ENCODE peak calls at places on chromosome 22, in seven cellular contexts. X is foreskin keratinocyte; N is CD8-positive, alpha-beta T cell; B is gastrocnemius medialis; J is endodermal cell; A is Caco-2; Q is stomach. I is an unnamed sample.

GRCh38 chr22:29748248-29748893 is 18.4 kb downstream of the ZMAT5 start:
- DNase-seq in X (no peak), N (no peak), B (no peak), J (no peak), A (peak; percentile 23), Q (no peak), I (no peak)

GRCh38 chr22:45777046-45777851 is 105.6 kb downstream of the ATXN10 start:
- DNase-seq in X (peak; percentile 82), N (no peak), B (no peak), J (no peak), A (no peak), Q (no peak), I (no peak)

GRCh38 chr22:35476341-35476740 is 64.3 kb upstream of the RASD2 start:
- DNase-seq in X (no peak), N (no peak), B (no peak), J (no peak), A (no peak), Q (no peak), I (no peak)

GRCh38 chr22:34814260-34814659 is 251.7 kb upstream of the ISX start:
- DNase-seq in X (no peak), N (no peak), B (no peak), J (no peak), A (peak; percentile 28), Q (no peak), I (no peak)

GRCh38 chr22:19111584-19111983 is 10.6 kb downstream of the DGCR2 start:
- DNase-seq in X (no peak), N (no peak), B (no peak), J (no peak), A (no peak), Q (no peak), I (no peak)

GRCh38 chr22:19843107-19843856 is 11.4 kb downstream of the GNB1L start:
- DNase-seq in X (no peak), N (no peak), B (no peak), J (no peak), A (no peak), Q (peak; percentile 48), I (no peak)

GRCh38 chr22:20424553-20424936 is 13.1 kb downstream of the SCARF2 start:
- DNase-seq in X (no peak), N (no peak), B (no peak), J (no peak), A (no peak), Q (no peak), I (no peak)

GRCh38 chr22:31861226-31861840 is 83.0 kb upstream of the YWHAH start:
- DNase-seq in X (no peak), N (no peak), B (no peak), J (no peak), A (no peak), Q (no peak), I (no peak)

GRCh38 chr22:44931077-44931540 is 78.7 kb downstream of the PHF21B start:
- DNase-seq in X (no peak), N (no peak), B (no peak), J (no peak), A (no peak), Q (no peak), I (peak; percentile 78)

GRCh38 chr22:19887251-19887985 is 32.7 kb upstream of the GNB1L start:
- DNase-seq in X (no peak), N (no peak), B (no peak), J (peak; percentile 35), A (no peak), Q (no peak), I (no peak)

GRCh38 chr22:29205598-29206371 is at the start of gene EMID1:
- DNase-seq in X (no peak), N (no peak), B (no peak), J (peak; percentile 85), A (peak; percentile 83), Q (peak; percentile 61), I (no peak)

GRCh38 chr22:28548411-28548810 is 131.2 kb downstream of the TTC28 start:
- DNase-seq in X (no peak), N (no peak), B (no peak), J (no peak), A (no peak), Q (no peak), I (no peak)

GRCh38 chr22:33038131-33038772 is 19.9 kb downstream of the SYN3 start:
- DNase-seq in X (no peak), N (no peak), B (no peak), J (peak; percentile 52), A (no peak), Q (no peak), I (no peak)

GRCh38 chr22:19055801-19056200 is 66.4 kb downstream of the DGCR2 start:
- DNase-seq in X (no peak), N (no peak), B (no peak), J (no peak), A (no peak), Q (peak; percentile 20), I (no peak)

GRCh38 chr22:20475115-20475436 is 20.5 kb downstream of the KLHL22 start:
- DNase-seq in X (no peak), N (no peak), B (no peak), J (no peak), A (no peak), Q (no peak), I (no peak)

GRCh38 chr22:35554297-35554845 is 13.7 kb downstream of the RASD2 start:
- DNase-seq in X (no peak), N (no peak), B (no peak), J (no peak), A (no peak), Q (no peak), I (no peak)

GRCh38 chr22:28956506-28956905 is 73.1 kb downstream of the ZNRF3 start:
- DNase-seq in X (no peak), N (no peak), B (no peak), J (no peak), A (no peak), Q (no peak), I (no peak)

DNA sequence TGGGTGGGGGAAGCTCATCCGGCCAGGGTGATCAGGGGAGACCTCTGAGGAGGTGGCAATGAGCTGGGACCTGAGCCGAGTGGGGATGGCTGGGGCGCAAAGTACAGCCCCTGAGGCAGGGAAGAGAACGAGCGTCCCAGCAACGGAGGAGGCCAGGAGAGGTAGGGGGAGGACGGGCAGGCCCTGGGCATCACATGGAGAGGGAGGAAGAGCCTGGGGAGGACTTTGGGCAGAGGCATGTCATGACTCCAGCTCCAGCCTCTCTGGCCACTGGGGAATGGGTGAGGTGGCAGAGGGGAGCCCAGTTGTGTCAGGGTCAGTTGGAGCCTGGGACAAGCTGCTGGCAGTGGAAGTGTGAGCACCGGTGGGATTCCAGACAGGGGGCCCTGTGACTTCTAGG is 11.5 kb downstream of the PMM1 start:
- DNase-seq in X (no peak), N (no peak), B (no peak), J (no peak), A (no peak), Q (no peak), I (no peak)
- TF ChIP-seq CTCF in X (no peak), N (no peak), B (no peak), J (no peak), A (no peak), Q (no peak), I (no peak)

DNA sequence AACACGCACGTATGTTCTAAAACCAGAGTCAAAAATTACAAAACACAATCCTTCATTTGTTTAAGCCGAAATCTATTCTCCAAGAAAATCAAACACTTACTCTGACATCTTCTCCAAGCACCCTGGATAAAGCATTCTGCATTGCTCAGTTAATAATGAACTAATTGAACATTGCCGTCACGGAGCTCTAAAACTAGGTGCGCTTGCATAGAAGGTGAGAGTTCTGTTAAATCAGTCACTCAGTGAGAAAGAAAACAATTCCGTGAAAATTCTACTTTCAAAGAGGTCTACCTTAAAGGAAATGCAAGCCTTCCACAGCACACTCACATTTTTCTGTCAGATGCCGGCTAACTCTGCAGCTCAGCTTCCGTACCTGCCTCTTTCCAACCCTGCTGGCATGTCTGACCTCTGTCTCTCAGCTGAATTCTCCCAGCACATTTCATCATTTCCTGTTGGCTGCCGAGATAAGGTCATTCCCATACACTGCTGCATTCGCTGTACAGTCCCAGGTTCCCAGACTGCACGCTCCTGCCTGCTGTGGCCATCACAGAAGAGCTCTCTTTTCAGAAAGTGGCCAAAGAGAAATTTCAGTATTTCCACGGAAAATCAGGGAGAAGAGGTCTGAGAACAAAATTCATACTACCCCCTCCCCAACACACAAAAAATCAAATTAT is 55.3 kb downstream of the PACSIN2 start:
- DNase-seq in X (no peak), N (no peak), B (peak; percentile 50), J (peak; percentile 51), A (peak; percentile 81), Q (peak; percentile 78), I (peak; percentile 38)
- H3K4me1 ChIP-seq in X (peaks cover 26% of the 10 kb centered on the region), N (peaks cover 22% of the 10 kb centered on the region), B (peaks cover 29% of the 10 kb centered on the region), J (peaks cover 34% of the 10 kb centered on the region), A (peaks cover 44% of the 10 kb centered on the region), Q (peaks cover 41% of the 10 kb centered on the region), I (peaks cover 73% of the 10 kb centered on the region)

GRCh38 chr22:38570841-38571364 is 920 bp upstream of the DMC1 start:
- DNase-seq in X (no peak), N (peak; percentile 7), B (no peak), J (peak; percentile 79), A (peak; percentile 15), Q (peak; percentile 31), I (peak; percentile 44)
- TF ChIP-seq CTCF in X (peak; percentile 32), N (no peak), B (no peak), J (peak; percentile 31), A (peak; percentile 8), Q (no peak), I (peak; percentile 11)

GRCh38 chr22:40206561-40206960 is 28.8 kb downstream of the TNRC6B start:
- DNase-seq in X (no peak), N (no peak), B (no peak), J (no peak), A (no peak), Q (no peak), I (no peak)
- H3K4me1 ChIP-seq in X (no peaks in the 10 kb centered on the region), N (peaks cover 60% of the 10 kb centered on the region), B (peaks cover 81% of the 10 kb centered on the region), J (peaks cover 17% of the 10 kb centered on the region), A (no peaks in the 10 kb centered on the region), Q (peaks cover 20% of the 10 kb centered on the region), I (peaks cover 76% of the 10 kb centered on the region)

GRCh38 chr22:21709688-21710087 is 25.9 kb downstream of the YPEL1 start:
- DNase-seq in X (no peak), N (no peak), B (no peak), J (no peak), A (no peak), Q (no peak), I (no peak)

GRCh38 chr22:21710156-21710555 is 25.4 kb downstream of the YPEL1 start:
- DNase-seq in X (no peak), N (no peak), B (no peak), J (no peak), A (no peak), Q (no peak), I (no peak)

GRCh38 chr22:21703684-21704316 is 31.8 kb downstream of the YPEL1 start:
- DNase-seq in X (no peak), N (no peak), B (no peak), J (peak; percentile 12), A (no peak), Q (no peak), I (no peak)

GRCh38 chr22:21708960-21709359 is 26.6 kb downstream of the YPEL1 start:
- DNase-seq in X (no peak), N (no peak), B (no peak), J (no peak), A (no peak), Q (no peak), I (no peak)

GRCh38 chr22:21707677-21708076 is 27.9 kb downstream of the YPEL1 start:
- DNase-seq in X (no peak), N (no peak), B (peak; percentile 76), J (no peak), A (no peak), Q (no peak), I (no peak)
- TF ChIP-seq CTCF in X (no peak), N (no peak), B (no peak), J (no peak), A (no peak), Q (no peak), I (no peak)

GRCh38 chr22:50544078-50544745 is 1.5 kb upstream of the KLHDC7B start:
- DNase-seq in X (no peak), N (peak; percentile 78), B (no peak), J (peak; percentile 95), A (no peak), Q (peak; percentile 87), I (peak; percentile 84)
- H3K4me1 ChIP-seq in X (peaks cover 23% of the 10 kb centered on the region), N (peaks cover 42% of the 10 kb centered on the region), B (peaks cover 13% of the 10 kb centered on the region), J (no peaks in the 10 kb centered on the region), A (peaks cover 15% of the 10 kb centered on the region), Q (peaks cover 26% of the 10 kb centered on the region), I (peaks cover 43% of the 10 kb centered on the region)

I was measured in heart right ventricle.